ENCODE peak calls at places on chromosomes 3 and 15, in seven cellular contexts. One of them, this sample, is unnamed.

GRCh38 chr3:30531017-30531570 is 75.3 kb upstream of the TGFBR2 start:
- DNase-seq in H1: no peak
- DNase-seq in HCT116: no peak
- DNase-seq in K562: no peak
- DNase-seq in HepG2: peak; percentile 45
- DNase-seq in SK-N-SH: no peak
- DNase-seq in GM12878: no peak
- DNase-seq in this sample: no peak

GRCh38 chr3:159001711-159002110 is 199.9 kb downstream of the MFSD1 start:
- DNase-seq in H1: no peak
- DNase-seq in SK-N-SH: no peak
- DNase-seq in HepG2: no peak
- DNase-seq in HCT116: no peak
- DNase-seq in GM12878: no peak
- DNase-seq in K562: no peak
- DNase-seq in this sample: no peak

GRCh38 chr15:40558952-40559742 is 5.7 kb downstream of the CCDC32 start:
- DNase-seq in K562: peak; percentile 85
- DNase-seq in HCT116: no peak
- DNase-seq in GM12878: no peak
- DNase-seq in HepG2: no peak
- DNase-seq in SK-N-SH: peak; percentile 23
- DNase-seq in H1: no peak
- DNase-seq in this sample: no peak

GRCh38 chr3:61632568-61633175 is 71.3 kb downstream of the PTPRG start:
- DNase-seq in H1: no peak
- DNase-seq in SK-N-SH: no peak
- DNase-seq in GM12878: no peak
- DNase-seq in HepG2: no peak
- DNase-seq in HCT116: no peak
- DNase-seq in K562: no peak
- DNase-seq in this sample: no peak

GRCh38 chr3:105466495-105467080 is 99.9 kb downstream of the ALCAM start:
- DNase-seq in SK-N-SH: no peak
- DNase-seq in H1: no peak
- DNase-seq in HepG2: no peak
- DNase-seq in HCT116: no peak
- DNase-seq in K562: no peak
- DNase-seq in GM12878: no peak
- DNase-seq in this sample: peak; percentile 24

GRCh38 chr3:185661772-185662171 is 75.7 kb downstream of the SENP2 start:
- DNase-seq in HepG2: no peak
- DNase-seq in SK-N-SH: no peak
- DNase-seq in H1: no peak
- DNase-seq in GM12878: no peak
- DNase-seq in K562: no peak
- DNase-seq in HCT116: no peak
- DNase-seq in this sample: no peak

GRCh38 chr15:68230157-68231100 is 901 bp upstream of the CLN6 start:
- DNase-seq in H1: no peak
- DNase-seq in K562: no peak
- DNase-seq in SK-N-SH: peak; percentile 35
- DNase-seq in HepG2: no peak
- DNase-seq in GM12878: peak; percentile 51
- DNase-seq in HCT116: no peak
- DNase-seq in this sample: no peak

GRCh38 chr3:120567370-120568197 is 28.6 kb upstream of the NDUFB4 start:
- DNase-seq in HCT116: no peak
- DNase-seq in H1: no peak
- DNase-seq in GM12878: no peak
- DNase-seq in SK-N-SH: peak; percentile 63
- DNase-seq in K562: no peak
- DNase-seq in HepG2: peak; percentile 11
- DNase-seq in this sample: no peak

GRCh38 chr3:187919018-187919417 is 173.8 kb upstream of the BCL6 start:
- DNase-seq in HCT116: no peak
- DNase-seq in GM12878: peak; percentile 40
- DNase-seq in H1: no peak
- DNase-seq in K562: no peak
- DNase-seq in SK-N-SH: no peak
- DNase-seq in HepG2: no peak
- DNase-seq in this sample: no peak

GRCh38 chr3:49812916-49813496 is 747 bp downstream of the UBA7 start:
- DNase-seq in SK-N-SH: no peak
- DNase-seq in HepG2: no peak
- DNase-seq in GM12878: no peak
- DNase-seq in H1: no peak
- DNase-seq in K562: no peak
- DNase-seq in HCT116: no peak
- DNase-seq in this sample: no peak

GRCh38 chr3:144564011-144564410 is 592.4 kb downstream of the DIPK2A start:
- DNase-seq in K562: no peak
- DNase-seq in HCT116: no peak
- DNase-seq in GM12878: no peak
- DNase-seq in SK-N-SH: no peak
- DNase-seq in H1: no peak
- DNase-seq in HepG2: no peak
- DNase-seq in this sample: no peak

GRCh38 chr3:139110072-139110830 is 65.6 kb upstream of the PRR23C start:
- DNase-seq in K562: no peak
- DNase-seq in H1: no peak
- DNase-seq in GM12878: no peak
- DNase-seq in SK-N-SH: no peak
- DNase-seq in HCT116: no peak
- DNase-seq in HepG2: no peak
- DNase-seq in this sample: no peak

GRCh38 chr15:25687276-25687675 is 175.9 kb downstream of the ATP10A start:
- DNase-seq in SK-N-SH: no peak
- DNase-seq in GM12878: no peak
- DNase-seq in H1: no peak
- DNase-seq in K562: no peak
- DNase-seq in HepG2: no peak
- DNase-seq in HCT116: no peak
- DNase-seq in this sample: no peak

GRCh38 chr3:131193671-131194291 is 167.1 kb downstream of the NEK11 start:
- DNase-seq in HCT116: no peak
- DNase-seq in H1: no peak
- DNase-seq in GM12878: no peak
- DNase-seq in K562: no peak
- DNase-seq in SK-N-SH: peak; percentile 21
- DNase-seq in HepG2: no peak
- DNase-seq in this sample: peak; percentile 21

GRCh38 chr3:142240708-142241107 is 15.3 kb upstream of the GK5 start:
- DNase-seq in HCT116: no peak
- DNase-seq in SK-N-SH: no peak
- DNase-seq in K562: no peak
- DNase-seq in GM12878: no peak
- DNase-seq in HepG2: no peak
- DNase-seq in H1: no peak
- DNase-seq in this sample: no peak

GRCh38 chr3:100613721-100614390 is 4.5 kb downstream of the ADGRG7 start:
- DNase-seq in HCT116: no peak
- DNase-seq in HepG2: peak; percentile 83
- DNase-seq in SK-N-SH: no peak
- DNase-seq in GM12878: no peak
- DNase-seq in H1: no peak
- DNase-seq in K562: no peak
- DNase-seq in this sample: no peak

GRCh38 chr3:62875103-62876002 is at the start of gene CADPS:
- DNase-seq in GM12878: no peak
- DNase-seq in K562: no peak
- DNase-seq in HCT116: no peak
- DNase-seq in HepG2: no peak
- DNase-seq in H1: no peak
- DNase-seq in SK-N-SH: peak; percentile 65
- DNase-seq in this sample: no peak

GRCh38 chr3:177359601-177360357 is 162.5 kb upstream of the TBL1XR1 start:
- DNase-seq in GM12878: peak; percentile 87
- DNase-seq in HepG2: peak; percentile 98
- DNase-seq in SK-N-SH: peak; percentile 92
- DNase-seq in HCT116: peak; percentile 98
- DNase-seq in H1: peak; percentile 85
- DNase-seq in K562: peak; percentile 89
- DNase-seq in this sample: peak; percentile 99

GRCh38 chr15:66673410-66674322 is 28.4 kb upstream of the SMAD6 start:
- DNase-seq in HCT116: peak; percentile 60
- DNase-seq in K562: peak; percentile 88
- DNase-seq in SK-N-SH: no peak
- DNase-seq in GM12878: no peak
- DNase-seq in HepG2: no peak
- DNase-seq in H1: peak; percentile 43
- DNase-seq in this sample: peak; percentile 44

DNA sequence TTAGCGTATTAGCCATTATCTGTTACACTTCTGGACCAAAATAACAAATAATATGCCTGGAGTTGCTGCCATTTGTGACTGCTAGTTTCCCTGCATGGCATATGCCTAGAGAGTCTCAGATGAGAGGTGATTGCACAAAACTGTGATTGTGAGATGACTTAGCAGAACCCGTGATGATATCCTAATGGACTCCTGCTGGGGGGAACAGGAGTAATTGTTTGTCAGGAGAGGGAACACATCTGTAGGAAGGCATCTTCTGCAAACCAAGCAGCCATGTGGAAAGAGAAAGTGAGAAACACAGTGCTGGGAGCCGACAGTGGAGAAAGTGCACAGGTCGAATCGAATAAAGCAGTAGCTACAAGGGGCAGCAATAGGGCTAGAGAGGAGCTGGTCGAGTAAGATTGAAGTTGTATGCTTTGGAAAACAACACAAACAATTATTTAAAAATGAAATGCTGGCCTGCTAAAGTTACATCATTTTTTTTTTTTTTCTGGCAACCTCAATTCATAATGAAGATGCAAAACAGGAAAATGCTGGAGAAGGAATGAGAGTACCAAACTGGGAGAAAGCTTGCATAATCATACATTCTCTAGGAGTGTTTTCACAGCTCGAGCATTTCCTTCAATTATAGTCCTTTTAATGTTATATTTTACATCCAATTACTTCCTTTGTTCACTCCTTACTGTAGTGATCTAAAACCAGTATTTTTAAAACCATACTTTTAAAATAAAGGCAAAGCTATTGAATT is 494.3 kb upstream of the AGTR1 start:
- DNase-seq in H1: no peak
- DNase-seq in HepG2: no peak
- DNase-seq in HCT116: no peak
- DNase-seq in GM12878: no peak
- DNase-seq in SK-N-SH: peak; percentile 3
- DNase-seq in K562: no peak
- DNase-seq in this sample: no peak
- TF ChIP-seq JUND in H1: no peak
- TF ChIP-seq JUND in HepG2: no peak
- TF ChIP-seq JUND in HCT116: no peak
- TF ChIP-seq JUND in GM12878: no peak
- TF ChIP-seq JUND in SK-N-SH: no peak
- TF ChIP-seq JUND in K562: no peak
- TF ChIP-seq JUND in this sample: no peak

GRCh38 chr3:183576487-183577107 is 21.1 kb upstream of the KLHL6 start:
- DNase-seq in SK-N-SH: no peak
- DNase-seq in K562: no peak
- DNase-seq in HCT116: no peak
- DNase-seq in HepG2: no peak
- DNase-seq in GM12878: no peak
- DNase-seq in H1: no peak
- DNase-seq in this sample: no peak

GRCh38 chr3:183579967-183580720 is 24.6 kb upstream of the KLHL6 start:
- DNase-seq in H1: no peak
- DNase-seq in GM12878: no peak
- DNase-seq in SK-N-SH: no peak
- DNase-seq in HepG2: no peak
- DNase-seq in HCT116: no peak
- DNase-seq in K562: no peak
- DNase-seq in this sample: no peak

GRCh38 chr3:183581496-183582155 is 26.1 kb upstream of the KLHL6 start:
- DNase-seq in GM12878: no peak
- DNase-seq in H1: no peak
- DNase-seq in HepG2: no peak
- DNase-seq in HCT116: no peak
- DNase-seq in SK-N-SH: no peak
- DNase-seq in K562: no peak
- DNase-seq in this sample: no peak

GRCh38 chr3:183578179-183578578 is 22.7 kb upstream of the KLHL6 start:
- DNase-seq in GM12878: no peak
- DNase-seq in HCT116: no peak
- DNase-seq in H1: no peak
- DNase-seq in SK-N-SH: no peak
- DNase-seq in K562: no peak
- DNase-seq in HepG2: no peak
- DNase-seq in this sample: no peak

GRCh38 chr3:183577336-183577735 is 21.8 kb upstream of the KLHL6 start:
- DNase-seq in HCT116: no peak
- DNase-seq in HepG2: no peak
- DNase-seq in H1: no peak
- DNase-seq in K562: no peak
- DNase-seq in SK-N-SH: no peak
- DNase-seq in GM12878: no peak
- DNase-seq in this sample: no peak
- TF ChIP-seq JUND in HCT116: no peak
- TF ChIP-seq JUND in HepG2: no peak
- TF ChIP-seq JUND in H1: no peak
- TF ChIP-seq JUND in K562: no peak
- TF ChIP-seq JUND in SK-N-SH: no peak
- TF ChIP-seq JUND in GM12878: no peak
- TF ChIP-seq JUND in this sample: no peak

DNA sequence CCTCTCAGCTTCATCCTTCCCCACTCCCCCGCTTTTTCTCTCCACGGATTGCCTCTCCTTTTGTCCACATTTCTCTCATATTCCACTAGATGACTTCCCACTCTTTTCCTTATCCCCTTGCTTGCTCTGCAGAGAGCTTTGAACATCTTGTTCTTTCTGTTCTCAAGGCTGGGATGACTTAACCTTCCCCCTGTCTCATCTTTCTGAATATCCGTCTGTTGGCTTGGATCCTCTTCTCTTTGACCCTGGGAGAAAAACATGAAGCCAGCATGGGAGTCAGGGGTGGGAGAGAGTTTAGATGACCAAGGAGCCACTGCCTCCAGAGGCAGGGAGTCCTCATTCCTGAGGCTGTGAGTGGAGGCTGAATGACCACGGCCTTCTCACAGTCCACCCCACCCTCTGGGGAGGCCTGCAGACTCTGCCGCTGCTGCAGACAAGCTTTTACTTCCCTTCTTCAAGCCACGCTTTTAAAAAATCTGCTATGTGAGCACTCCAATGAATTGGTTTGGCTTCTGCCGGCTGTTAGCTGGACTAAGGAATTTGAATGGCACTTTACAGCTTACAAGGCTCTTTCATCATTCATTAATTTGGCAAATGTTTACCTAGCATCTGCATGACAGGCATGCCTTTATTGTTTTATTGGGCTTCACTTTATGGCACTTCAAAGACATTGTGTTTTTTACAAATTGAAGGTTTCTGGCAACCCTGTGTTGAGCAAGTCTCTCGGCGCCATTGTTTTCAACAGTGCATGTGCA is 111.6 kb upstream of the SLC6A6 start:
- DNase-seq in H1: no peak
- DNase-seq in HepG2: no peak
- DNase-seq in SK-N-SH: no peak
- DNase-seq in K562: no peak
- DNase-seq in GM12878: no peak
- DNase-seq in HCT116: no peak
- DNase-seq in this sample: no peak
- TF ChIP-seq JUND in H1: no peak
- TF ChIP-seq JUND in HepG2: no peak
- TF ChIP-seq JUND in SK-N-SH: no peak
- TF ChIP-seq JUND in K562: no peak
- TF ChIP-seq JUND in GM12878: no peak
- TF ChIP-seq JUND in HCT116: no peak
- TF ChIP-seq JUND in this sample: no peak

GRCh38 chr3:69458798-69459197 is 72.9 kb upstream of the FRMD4B start:
- DNase-seq in SK-N-SH: no peak
- DNase-seq in HepG2: no peak
- DNase-seq in K562: no peak
- DNase-seq in GM12878: no peak
- DNase-seq in H1: no peak
- DNase-seq in HCT116: no peak
- DNase-seq in this sample: peak; percentile 16
- TF ChIP-seq JUND in SK-N-SH: no peak
- TF ChIP-seq JUND in HepG2: no peak
- TF ChIP-seq JUND in K562: no peak
- TF ChIP-seq JUND in GM12878: no peak
- TF ChIP-seq JUND in H1: no peak
- TF ChIP-seq JUND in HCT116: no peak
- TF ChIP-seq JUND in this sample: no peak